ENCODE peak calls at places on chromosomes 3 and 15, in nine cellular contexts. V is K562, E is esophagus squamous epithelium, Z is right lobe of liver, W is heart left ventricle, F is endothelial cell of umbilical vein, I is Peyer's patch, U is uterus, S is thyroid gland. J is an unnamed sample.

GRCh38 chr15:68431792-68432401 is at the start of gene ITGA11:
- DNase-seq in V (peak), E (no peak), Z (peak), W (peak), F (peak), I (peak), U (peak), S (peak), J (peak)

GRCh38 chr3:138125548-138126221 is 6.5 kb downstream of the A4GNT start:
- DNase-seq in V (no peak), E (no peak), Z (no peak), W (no peak), F (no peak), I (no peak), U (no peak), S (no peak), J (no peak)

GRCh38 chr3:100254168-100254777 is 6.5 kb upstream of the TBC1D23 start:
- DNase-seq in V (peak), E (no peak), Z (no peak), W (peak), F (peak), I (peak), U (peak), S (peak), J (peak)

GRCh38 chr3:45690331-45691035 is 1.3 kb downstream of the SACM1L start:
- DNase-seq in V (no peak), E (no peak), Z (no peak), W (no peak), F (peak), I (no peak), U (no peak), S (no peak), J (no peak)

GRCh38 chr15:99165956-99166689 is 61.2 kb downstream of the SYNM start:
- DNase-seq in V (no peak), E (no peak), Z (no peak), W (no peak), F (peak), I (peak), U (no peak), S (no peak), J (no peak)

GRCh38 chr15:64856429-64857145 is 14.9 kb downstream of the PLEKHO2 start:
- DNase-seq in V (no peak), E (no peak), Z (no peak), W (peak), F (peak), I (no peak), U (peak), S (peak), J (no peak)

GRCh38 chr3:184523825-184524615 is 37.6 kb upstream of the EPHB3 start:
- DNase-seq in V (peak), E (no peak), Z (no peak), W (no peak), F (peak), I (no peak), U (no peak), S (no peak), J (no peak)

GRCh38 chr15:98715890-98716443 is 67.6 kb downstream of the IGF1R start:
- DNase-seq in V (no peak), E (no peak), Z (no peak), W (no peak), F (no peak), I (no peak), U (no peak), S (no peak), J (no peak)

GRCh38 chr3:4670352-4670751 is 177.2 kb downstream of the ITPR1 start:
- DNase-seq in V (peak), E (no peak), Z (no peak), W (no peak), F (no peak), I (no peak), U (no peak), S (no peak), J (no peak)

GRCh38 chr3:152444029-152444641 is 175.4 kb downstream of the MBNL1 start:
- DNase-seq in V (no peak), E (no peak), Z (no peak), W (no peak), F (peak), I (no peak), U (no peak), S (no peak), J (no peak)

GRCh38 chr15:50247819-50248650 is 17.5 kb downstream of the HDC start:
- DNase-seq in V (no peak), E (no peak), Z (peak), W (no peak), F (no peak), I (peak), U (no peak), S (peak), J (peak)

GRCh38 chr3:125434582-125435011 is 59.5 kb upstream of the ZNF148 start:
- DNase-seq in V (no peak), E (no peak), Z (no peak), W (no peak), F (no peak), I (no peak), U (no peak), S (no peak), J (no peak)

GRCh38 chr15:41207687-41208448 is 22.7 kb downstream of the EXD1 start:
- DNase-seq in V (no peak), E (no peak), Z (no peak), W (no peak), F (no peak), I (no peak), U (no peak), S (no peak), J (no peak)

GRCh38 chr3:52034651-52035050 is 21.7 kb downstream of the DUSP7 start:
- DNase-seq in V (no peak), E (no peak), Z (no peak), W (no peak), F (no peak), I (no peak), U (no peak), S (no peak), J (no peak)

GRCh38 chr15:64045774-64046346 is 425 bp downstream of the DAPK2 start:
- DNase-seq in V (no peak), E (no peak), Z (peak), W (peak), F (no peak), I (peak), U (no peak), S (peak), J (no peak)

GRCh38 chr3:194220776-194221735 is 85.1 kb downstream of the HES1 start:
- DNase-seq in V (no peak), E (no peak), Z (no peak), W (no peak), F (no peak), I (no peak), U (no peak), S (no peak), J (no peak)

GRCh38 chr15:31353931-31354330 is 27.3 kb downstream of the KLF13 start:
- DNase-seq in V (no peak), E (no peak), Z (no peak), W (peak), F (no peak), I (no peak), U (peak), S (peak), J (no peak)
- TF ChIP-seq POLR2A in V (no peak), E (no peak), Z (no peak), W (no peak), F (no peak), I (no peak), U (no peak), S (no peak), J (no peak)

GRCh38 chr3:149371001-149371722 is 6.3 kb downstream of the TM4SF1 start:
- DNase-seq in V (no peak), E (no peak), Z (no peak), W (no peak), F (peak), I (no peak), U (no peak), S (no peak), J (peak)

GRCh38 chr3:149368201-149368849 is 9.1 kb downstream of the TM4SF1 start:
- DNase-seq in V (no peak), E (no peak), Z (no peak), W (no peak), F (peak), I (no peak), U (no peak), S (no peak), J (no peak)

GRCh38 chr3:149371723-149372114 is 5.7 kb downstream of the TM4SF1 start:
- DNase-seq in V (no peak), E (no peak), Z (no peak), W (no peak), F (no peak), I (no peak), U (no peak), S (no peak), J (no peak)

GRCh38 chr3:149368850-149369497 is 8.5 kb downstream of the TM4SF1 start:
- DNase-seq in V (no peak), E (no peak), Z (no peak), W (no peak), F (peak), I (no peak), U (no peak), S (no peak), J (no peak)

GRCh38 chr3:149369991-149370866 is 7.2 kb downstream of the TM4SF1 start:
- DNase-seq in V (no peak), E (no peak), Z (no peak), W (no peak), F (no peak), I (no peak), U (no peak), S (no peak), J (no peak)
- TF ChIP-seq POLR2A in V (no peak), E (no peak), Z (peak), W (no peak), F (no peak), I (no peak), U (no peak), S (no peak), J (no peak)

GRCh38 chr3:148694116-148694515 is 3.6 kb upstream of the AGTR1 start:
- DNase-seq in V (no peak), E (no peak), Z (no peak), W (no peak), F (no peak), I (no peak), U (no peak), S (no peak), J (no peak)

GRCh38 chr3:148698190-148698806 is 595 bp downstream of the AGTR1 start:
- DNase-seq in V (no peak), E (no peak), Z (no peak), W (no peak), F (no peak), I (no peak), U (no peak), S (no peak), J (no peak)

DNA sequence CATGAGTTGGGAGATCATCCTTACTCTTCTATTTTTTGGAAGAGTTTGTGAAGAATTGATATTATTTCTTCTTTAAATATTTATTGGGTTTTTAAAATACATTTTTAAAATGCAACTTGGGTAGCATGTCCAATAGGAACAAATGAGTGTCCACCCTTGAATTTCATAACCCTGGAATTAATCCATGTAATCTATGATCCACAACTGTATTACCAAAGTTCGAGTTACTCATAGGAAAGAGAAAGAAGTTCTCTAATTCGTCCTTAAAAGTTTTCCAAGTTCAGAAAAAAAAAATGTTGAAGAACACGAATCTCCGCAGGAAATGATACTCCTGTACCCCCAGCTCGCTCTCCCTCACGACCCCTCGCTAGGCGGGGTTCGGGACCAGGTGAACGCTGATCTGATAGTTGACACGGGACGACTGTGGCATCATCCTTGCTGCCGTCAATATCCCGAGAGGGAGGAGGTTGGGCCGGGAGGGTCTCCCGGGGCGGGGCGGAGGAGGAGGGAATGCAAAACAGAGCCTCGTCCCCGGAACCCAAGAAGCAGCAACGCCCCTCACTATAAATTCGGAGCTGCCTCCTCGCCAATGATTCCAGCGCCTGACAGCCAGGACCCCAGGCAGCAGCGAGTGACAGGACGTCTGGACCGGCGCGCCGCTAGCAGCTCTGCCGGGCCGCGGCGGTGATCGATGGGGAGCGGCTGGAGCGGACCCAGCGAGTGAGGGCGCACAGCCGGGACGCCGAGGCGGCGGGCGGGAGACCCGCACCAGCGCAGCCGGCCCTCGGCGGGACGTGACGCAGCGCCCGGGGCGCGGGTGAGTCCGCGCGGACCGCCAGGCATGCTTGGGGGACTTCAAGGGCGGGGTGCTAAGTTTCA is at the start of gene AGTR1:
- DNase-seq in V (no peak), E (no peak), Z (peak), W (peak), F (no peak), I (peak), U (peak), S (peak), J (no peak)
- TF ChIP-seq POLR2A in V (no peak), E (no peak), Z (peak), W (peak), F (no peak), I (peak), U (peak), S (peak), J (no peak)

GRCh38 chr3:49024449-49024848 is 2.5 kb downstream of the NDUFAF3 start:
- DNase-seq in V (no peak), E (no peak), Z (no peak), W (no peak), F (no peak), I (no peak), U (no peak), S (no peak), J (no peak)

GRCh38 chr3:49025793-49026520 is 3.2 kb downstream of the IMPDH2 start:
- DNase-seq in V (no peak), E (no peak), Z (no peak), W (no peak), F (no peak), I (no peak), U (no peak), S (no peak), J (no peak)

GRCh38 chr3:49023775-49024174 is 1.9 kb downstream of the NDUFAF3 start:
- DNase-seq in V (no peak), E (no peak), Z (no peak), W (no peak), F (no peak), I (no peak), U (no peak), S (no peak), J (no peak)

GRCh38 chr3:49026536-49026935 is 2.7 kb downstream of the IMPDH2 start:
- DNase-seq in V (no peak), E (no peak), Z (no peak), W (no peak), F (no peak), I (no peak), U (no peak), S (no peak), J (no peak)

GRCh38 chr3:49025005-49025792 is 3.3 kb downstream of the NDUFAF3 start:
- DNase-seq in V (no peak), E (no peak), Z (no peak), W (no peak), F (no peak), I (no peak), U (no peak), S (no peak), J (no peak)
- TF ChIP-seq POLR2A in V (peak), E (no peak), Z (no peak), W (no peak), F (no peak), I (no peak), U (no peak), S (no peak), J (no peak)

GRCh38 chr15:60602323-60602722 is 123.4 kb upstream of the ICE2 start:
- DNase-seq in V (no peak), E (no peak), Z (no peak), W (no peak), F (no peak), I (no peak), U (no peak), S (no peak), J (no peak)
- TF ChIP-seq POLR2A in V (no peak), E (no peak), Z (no peak), W (no peak), F (no peak), I (no peak), U (no peak), S (no peak), J (no peak)

GRCh38 chr3:122727279-122727678 is 46.6 kb downstream of the PARP14 start:
- DNase-seq in V (no peak), E (no peak), Z (no peak), W (no peak), F (no peak), I (no peak), U (no peak), S (no peak), J (no peak)

GRCh38 chr3:122728186-122728585 is 47.5 kb downstream of the PARP14 start:
- DNase-seq in V (no peak), E (no peak), Z (no peak), W (no peak), F (no peak), I (no peak), U (no peak), S (no peak), J (no peak)

GRCh38 chr3:122730240-122730639 is 49.6 kb downstream of the PARP14 start:
- DNase-seq in V (peak), E (no peak), Z (no peak), W (no peak), F (no peak), I (no peak), U (no peak), S (no peak), J (no peak)

GRCh38 chr3:122727766-122728165 is 47.1 kb downstream of the PARP14 start:
- DNase-seq in V (no peak), E (no peak), Z (no peak), W (no peak), F (no peak), I (no peak), U (no peak), S (no peak), J (no peak)

DNA sequence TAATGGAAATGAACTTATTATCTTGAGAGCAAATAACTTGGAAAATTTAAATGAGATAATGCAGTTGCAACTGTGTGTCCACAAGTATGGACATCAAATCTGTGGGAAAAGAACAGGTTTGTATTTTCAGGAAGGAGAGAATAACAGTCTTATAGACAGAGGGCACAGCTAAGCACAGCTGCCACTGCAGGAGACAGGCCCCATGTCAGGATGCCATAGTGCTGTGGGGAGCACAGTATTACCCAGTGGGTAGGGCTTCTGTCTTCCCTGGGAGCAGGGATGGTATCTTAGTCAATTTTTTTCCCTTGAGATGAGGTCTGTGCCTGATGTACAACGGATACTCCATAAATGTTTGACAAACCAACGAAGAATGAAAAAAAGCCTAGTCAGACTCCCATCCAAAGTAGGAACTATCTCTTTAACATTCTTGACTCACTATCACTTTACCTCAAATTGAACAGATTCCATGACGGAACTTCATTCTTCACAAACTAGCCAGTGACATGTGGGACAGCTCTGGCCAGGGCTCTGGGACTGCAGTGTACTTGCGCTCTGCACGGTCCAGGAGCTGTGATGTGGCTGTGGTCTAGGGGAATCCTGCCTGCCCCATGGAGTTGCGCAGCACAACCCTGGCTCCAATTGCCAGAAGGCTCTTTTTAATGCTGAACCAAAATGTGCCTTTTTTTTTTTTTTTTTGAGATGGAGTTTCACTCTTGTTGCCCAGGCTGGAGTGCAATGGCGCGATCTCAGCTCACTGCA is 48.3 kb downstream of the PARP14 start:
- DNase-seq in V (no peak), E (no peak), Z (no peak), W (no peak), F (no peak), I (no peak), U (no peak), S (no peak), J (no peak)
- TF ChIP-seq POLR2A in V (no peak), E (no peak), Z (no peak), W (no peak), F (no peak), I (no peak), U (no peak), S (no peak), J (no peak)

GRCh38 chr3:126538316-126538715 is 14.4 kb downstream of the CHST13 start:
- DNase-seq in V (no peak), E (no peak), Z (peak), W (no peak), F (no peak), I (peak), U (no peak), S (no peak), J (no peak)
- TF ChIP-seq POLR2A in V (no peak), E (no peak), Z (no peak), W (no peak), F (no peak), I (no peak), U (no peak), S (no peak), J (no peak)

GRCh38 chr3:170356596-170357175 is 829 bp upstream of the SKIL start:
- DNase-seq in V (peak), E (peak), Z (peak), W (peak), F (peak), I (peak), U (peak), S (peak), J (peak)
- TF ChIP-seq POLR2A in V (peak), E (no peak), Z (peak), W (no peak), F (peak), I (no peak), U (peak), S (peak), J (no peak)

DNA sequence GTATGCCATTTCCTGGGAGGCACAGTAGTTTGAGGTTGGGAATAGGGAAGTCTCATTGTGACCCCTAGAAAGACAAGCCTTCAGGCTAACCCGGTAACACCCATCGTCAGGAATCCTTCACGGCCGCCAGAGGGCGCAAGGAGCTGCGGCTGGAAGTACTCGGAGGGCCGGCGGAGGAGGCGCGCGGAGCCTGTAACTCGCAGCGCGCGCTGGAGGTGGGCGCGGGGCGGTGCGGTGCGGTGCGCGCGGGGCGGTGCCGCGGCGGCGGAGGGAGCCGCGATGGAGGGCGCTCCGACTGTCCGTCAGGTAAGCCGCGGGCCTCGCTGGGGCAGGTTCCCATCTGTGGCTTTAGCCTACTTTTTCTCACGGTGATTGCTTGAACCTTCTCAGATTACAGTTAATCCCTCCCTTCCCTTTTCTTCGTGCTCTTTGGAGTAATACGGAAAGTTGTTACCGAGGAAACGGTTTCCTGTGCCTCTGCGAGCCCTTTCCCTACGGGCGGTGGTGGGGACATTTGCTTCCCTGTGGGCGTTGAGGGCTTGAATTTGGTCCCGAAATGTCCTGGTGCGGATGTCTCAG is at the start of gene GRAMD1C:
- DNase-seq in V (peak), E (peak), Z (peak), W (peak), F (peak), I (peak), U (peak), S (peak), J (peak)
- TF ChIP-seq POLR2A in V (no peak), E (peak), Z (peak), W (peak), F (peak), I (no peak), U (no peak), S (peak), J (peak)